ENCODE peak calls at places on chromosome 10, in seven cellular contexts. I is neural progenitor cell, B is right atrium auricular region, V is A549, K is astrocyte of the spinal cord, F is thyroid gland, X is cardiac fibroblast. G is an unnamed sample.

GRCh38 chr10:58820386-58820785 is 307.7 kb downstream of the BICC1 start:
- DNase-seq in B (no peak), V (no peak), F (no peak), I (no peak), K (no peak), X (no peak), G (no peak)

GRCh38 chr10:96878071-96878470 is 46.0 kb downstream of the LCOR start:
- DNase-seq in B (no peak), V (no peak), I (no peak), K (no peak), X (no peak), F (no peak), G (no peak)

GRCh38 chr10:124339119-124339807 is 79.5 kb downstream of the OAT start:
- DNase-seq in B (no peak), I (no peak), K (no peak), F (no peak), X (no peak), V (no peak), G (no peak)

GRCh38 chr10:64574371-64574770 is 1053.2 kb downstream of the REEP3 start:
- DNase-seq in X (no peak), I (no peak), B (no peak), F (peak), K (no peak), V (no peak), G (no peak)

GRCh38 chr10:14569274-14570060 is 205.2 kb downstream of the FAM107B start:
- DNase-seq in F (no peak), V (no peak), B (no peak), X (no peak), K (no peak), I (no peak), G (no peak)

GRCh38 chr10:43846968-43847367 is 198.3 kb upstream of the ZNF32 start:
- DNase-seq in K (no peak), I (no peak), V (no peak), X (peak), F (no peak), B (no peak), G (no peak)

GRCh38 chr10:31034041-31034918 is 2.6 kb upstream of the ZNF438 start:
- DNase-seq in V (no peak), X (peak), B (no peak), F (no peak), I (no peak), K (peak), G (peak)

GRCh38 chr10:6164271-6165095 is 38.2 kb upstream of the PFKFB3 start:
- DNase-seq in K (no peak), X (no peak), F (no peak), V (no peak), B (no peak), I (no peak), G (no peak)

GRCh38 chr10:116113721-116114501 is 159.1 kb downstream of the GFRA1 start:
- DNase-seq in K (peak), I (no peak), F (no peak), V (peak), B (no peak), X (no peak), G (peak)

GRCh38 chr10:124495176-124495575 is 33.6 kb downstream of the LHPP start:
- DNase-seq in B (no peak), X (no peak), K (no peak), V (no peak), I (no peak), F (no peak), G (no peak)

GRCh38 chr10:108582387-108582786 is 1340.9 kb downstream of the XPNPEP1 start:
- DNase-seq in B (no peak), V (no peak), I (no peak), K (peak), F (no peak), X (peak), G (peak)

GRCh38 chr10:49035920-49036319 is 79.4 kb downstream of the VSTM4 start:
- DNase-seq in B (no peak), K (no peak), V (no peak), F (no peak), I (no peak), X (no peak), G (no peak)

GRCh38 chr10:132463333-132464255 is 66.6 kb downstream of the PWWP2B start:
- DNase-seq in F (no peak), I (no peak), V (no peak), X (no peak), K (no peak), B (no peak), G (peak)

GRCh38 chr10:29245476-29245875 is 43.4 kb upstream of the LYZL1 start:
- DNase-seq in F (no peak), V (no peak), K (no peak), B (no peak), I (no peak), X (no peak), G (no peak)

GRCh38 chr10:130558778-130559177 is 422.6 kb downstream of the GLRX3 start:
- DNase-seq in B (peak), I (no peak), K (no peak), X (no peak), F (no peak), V (no peak), G (no peak)

GRCh38 chr10:34535872-34536271 is 279.2 kb downstream of the PARD3 start:
- DNase-seq in K (no peak), V (no peak), X (no peak), B (no peak), F (no peak), I (no peak), G (no peak)

GRCh38 chr10:34540492-34540891 is 274.6 kb downstream of the PARD3 start:
- DNase-seq in B (no peak), F (no peak), I (no peak), X (no peak), K (no peak), V (no peak), G (no peak)

GRCh38 chr10:34538291-34538829 is 276.7 kb downstream of the PARD3 start:
- DNase-seq in F (peak), B (no peak), K (no peak), X (no peak), I (no peak), V (peak), G (no peak)

GRCh38 chr10:34537629-34538231 is 277.4 kb downstream of the PARD3 start:
- DNase-seq in K (no peak), B (no peak), I (no peak), V (no peak), F (no peak), X (no peak), G (no peak)

GRCh38 chr10:34539533-34540315 is 275.4 kb downstream of the PARD3 start:
- DNase-seq in X (peak), F (no peak), B (no peak), K (no peak), I (no peak), V (peak), G (peak)
- H3K4me3 ChIP-seq in X (no peak), F (no peak), B (peak), K (no peak), I (no peak), V (peak), G (peak)

GRCh38 chr10:34222359-34222758 is 592.7 kb downstream of the PARD3 start:
- DNase-seq in I (peak), B (no peak), F (no peak), V (no peak), K (no peak), X (no peak), G (no peak)
- TF ChIP-seq CTCF in I (no peak), B (no peak), F (no peak), V (no peak), K (no peak), X (no peak), G (no peak)

GRCh38 chr10:21497177-21497807 is 28.2 kb downstream of the SKIDA1 start:
- DNase-seq in V (peak), K (peak), F (peak), X (peak), B (peak), I (peak), G (peak)
- H3K4me3 ChIP-seq in V (peak), K (peak), F (peak), X (peak), B (peak), I (peak), G (peak)

GRCh38 chr10:76303682-76304316 is 872.4 kb downstream of the LRMDA start:
- DNase-seq in K (peak), V (peak), I (peak), X (peak), B (peak), F (peak), G (peak)
- TF ChIP-seq CTCF in K (peak), V (peak), I (peak), X (peak), B (peak), F (peak), G (peak)

GRCh38 chr10:125822878-125823662 is at the start of the genes BCCIP and UROS:
- DNase-seq in B (peak), K (peak), V (peak), X (peak), F (peak), I (peak), G (peak)

GRCh38 chr10:125828311-125828710 is 5.0 kb downstream of the BCCIP start:
- DNase-seq in F (no peak), B (no peak), X (no peak), K (no peak), I (no peak), V (no peak), G (no peak)

GRCh38 chr10:125827133-125827532 is 3.8 kb downstream of the BCCIP start:
- DNase-seq in B (no peak), K (no peak), V (no peak), F (no peak), X (no peak), I (no peak), G (no peak)

GRCh38 chr10:125823663-125824251 is 411 bp downstream of the BCCIP start:
- DNase-seq in X (peak), K (no peak), F (no peak), V (no peak), B (no peak), I (peak), G (no peak)

GRCh38 chr10:125824736-125825135 is 1.4 kb downstream of the BCCIP start:
- DNase-seq in B (no peak), F (no peak), K (no peak), I (no peak), V (peak), X (no peak), G (peak)
- H3K4me3 ChIP-seq in B (peak), F (no peak), K (peak), I (peak), V (peak), X (no peak), G (peak)